ENCODE peak calls at places on chromosomes 5 and 9, in nine cellular contexts. U is GM03348; D is iris pigment epithelial cell; R is stimulated activated CD8-positive, alpha-beta memory T cell treated with anti-CD3 and anti-CD28 coated beads, Interleukin-2, amount 100 ng/mL, for 1 hour; K is activated CD8-positive, alpha-beta memory T cell treated with anti-CD3 and anti-CD28 coated beads for 1 hour; A is GM23248; H is GM23338; X is AG08396; C is M059J. T is an unnamed sample.

GRCh38 chr9:99103909-99104458 is 929 bp upstream of the TGFBR1 start:
- DNase-seq in U (peak), D (peak), R (no peak), K (no peak), A (peak), H (peak), X (peak), C (peak), T (peak)

GRCh38 chr5:179733764-179734126 is 1.1 kb downstream of the MAML1 start:
- DNase-seq in U (no peak), D (no peak), R (no peak), K (no peak), A (peak), H (no peak), X (no peak), C (no peak), T (no peak)

GRCh38 chr9:129550199-129550839 is 70.6 kb downstream of the C9orf50 start:
- DNase-seq in U (peak), D (peak), R (no peak), K (no peak), A (peak), H (peak), X (peak), C (peak), T (peak)

GRCh38 chr9:93228453-93228852 is 44.5 kb downstream of the WNK2 start:
- DNase-seq in U (no peak), D (no peak), R (no peak), K (no peak), A (no peak), H (no peak), X (no peak), C (no peak), T (no peak)

GRCh38 chr9:36922548-36922947 is 111.5 kb downstream of the PAX5 start:
- DNase-seq in U (no peak), D (peak), R (no peak), K (no peak), A (peak), H (no peak), X (no peak), C (peak), T (peak)

GRCh38 chr9:129175825-129176633 is 2.0 kb downstream of the IER5L start:
- DNase-seq in U (peak), D (peak), R (no peak), K (no peak), A (peak), H (peak), X (peak), C (peak), T (peak)

GRCh38 chr9:83987402-83987791 is 6.8 kb downstream of the RMI1 start:
- DNase-seq in U (no peak), D (no peak), R (no peak), K (no peak), A (no peak), H (no peak), X (no peak), C (no peak), T (no peak)

GRCh38 chr9:99269429-99269828 is 47.3 kb downstream of the SEC61B start:
- DNase-seq in U (peak), D (peak), R (no peak), K (no peak), A (peak), H (no peak), X (peak), C (peak), T (peak)

GRCh38 chr5:112124788-112125187 is 294.3 kb downstream of the EPB41L4A start:
- DNase-seq in U (no peak), D (no peak), R (no peak), K (no peak), A (no peak), H (no peak), X (no peak), C (no peak), T (no peak)

GRCh38 chr5:137304227-137304874 is 194.8 kb downstream of the SPOCK1 start:
- DNase-seq in U (no peak), D (no peak), R (no peak), K (no peak), A (no peak), H (no peak), X (no peak), C (no peak), T (no peak)

GRCh38 chr9:133948138-133948537 is 44.0 kb downstream of the VAV2 start:
- DNase-seq in U (no peak), D (no peak), R (no peak), K (no peak), A (no peak), H (no peak), X (no peak), C (no peak), T (no peak)

GRCh38 chr5:33364406-33364805 is 76.4 kb upstream of the TARS1 start:
- DNase-seq in U (no peak), D (no peak), R (no peak), K (no peak), A (no peak), H (no peak), X (no peak), C (no peak), T (no peak)

GRCh38 chr9:138082918-138083636 is 205.5 kb downstream of the CACNA1B start:
- DNase-seq in U (no peak), D (no peak), R (no peak), K (no peak), A (no peak), H (no peak), X (no peak), C (no peak), T (no peak)

GRCh38 chr9:88378317-88378716 is 9.9 kb upstream of the SPIN1 start:
- DNase-seq in U (no peak), D (peak), R (no peak), K (no peak), A (peak), H (peak), X (peak), C (no peak), T (no peak)

GRCh38 chr9:131817627-131818026 is 77.8 kb upstream of the RAPGEF1 start:
- DNase-seq in U (no peak), D (no peak), R (no peak), K (no peak), A (no peak), H (no peak), X (no peak), C (no peak), T (no peak)

GRCh38 chr5:82018462-82018861 is 46.6 kb downstream of the ATG10 start:
- DNase-seq in U (no peak), D (peak), R (no peak), K (no peak), A (no peak), H (no peak), X (no peak), C (no peak), T (no peak)

GRCh38 chr9:2727966-2728613 is 10.8 kb downstream of the KCNV2 start:
- DNase-seq in U (peak), D (peak), R (no peak), K (no peak), A (peak), H (peak), X (peak), C (peak), T (peak)

GRCh38 chr5:60993875-60994571 is 49.0 kb downstream of the NDUFAF2 start:
- DNase-seq in U (no peak), D (no peak), R (no peak), K (no peak), A (no peak), H (no peak), X (no peak), C (no peak), T (no peak)

GRCh38 chr9:93824386-93825294 is 130.5 kb downstream of the BARX1 start:
- DNase-seq in U (peak), D (no peak), R (no peak), K (no peak), A (no peak), H (no peak), X (no peak), C (no peak), T (no peak)

GRCh38 chr5:124512236-124512635 is 234.2 kb downstream of the ZNF608 start:
- DNase-seq in U (no peak), D (no peak), R (no peak), K (no peak), A (peak), H (no peak), X (peak), C (no peak), T (no peak)

GRCh38 chr5:72408602-72409001 is 88.4 kb downstream of the PTCD2 start:
- DNase-seq in U (peak), D (peak), R (no peak), K (no peak), A (peak), H (no peak), X (no peak), C (no peak), T (no peak)

GRCh38 chr5:93246093-93246855 is 334.7 kb downstream of the NR2F1-AS1 start:
- DNase-seq in U (no peak), D (peak), R (no peak), K (no peak), A (peak), H (peak), X (peak), C (no peak), T (no peak)

GRCh38 chr9:34197756-34198711 is 19.2 kb downstream of the UBAP1 start:
- DNase-seq in U (no peak), D (no peak), R (no peak), K (no peak), A (no peak), H (peak), X (no peak), C (peak), T (peak)

GRCh38 chr9:96057155-96057554 is 181.7 kb downstream of the ERCC6L2 start:
- DNase-seq in U (no peak), D (peak), R (no peak), K (no peak), A (no peak), H (no peak), X (no peak), C (no peak), T (peak)

GRCh38 chr9:98362624-98363023 is 107.2 kb upstream of the TBC1D2 start:
- DNase-seq in U (no peak), D (no peak), R (no peak), K (no peak), A (no peak), H (no peak), X (no peak), C (no peak), T (no peak)

GRCh38 chr5:112762113-112762810 is 24.6 kb downstream of the APC start:
- DNase-seq in U (peak), D (peak), R (no peak), K (no peak), A (peak), H (no peak), X (peak), C (peak), T (no peak)

GRCh38 chr5:96026334-96027065 is 64.8 kb upstream of the ELL2 start:
- DNase-seq in U (peak), D (peak), R (no peak), K (no peak), A (peak), H (no peak), X (no peak), C (peak), T (peak)

GRCh38 chr9:127021664-127022337 is 100.6 kb downstream of the ANGPTL2 start:
- DNase-seq in U (peak), D (peak), R (no peak), K (no peak), A (peak), H (no peak), X (peak), C (no peak), T (no peak)

GRCh38 chr5:82351754-82352145 is 73.6 kb upstream of the RPS23 start:
- DNase-seq in U (peak), D (peak), R (no peak), K (no peak), A (peak), H (peak), X (peak), C (peak), T (peak)

GRCh38 chr9:109331353-109331752 is 10.5 kb upstream of the EPB41L4B start:
- DNase-seq in U (peak), D (peak), R (no peak), K (no peak), A (peak), H (no peak), X (no peak), C (peak), T (peak)

GRCh38 chr9:106958955-106959657 is 96.1 kb downstream of the ZNF462 start:
- DNase-seq in U (peak), D (peak), R (no peak), K (no peak), A (peak), H (no peak), X (no peak), C (peak), T (peak)

T was measured in epithelial cell of esophagus.